ENCODE peak calls at places on chromosomes 13 and 19, in ten cellular contexts. X, T, C, U, W, J, H, F, E and N are unnamed samples.

GRCh38 chr19:1503089-1503924 is 9.5 kb downstream of the ADAMTSL5 start:
- ATAC-seq in X (peak), T (peak), C (peak), U (peak), W (peak), J (no peak), H (peak), F (no peak), E (peak), N (no peak)

GRCh38 chr19:39308531-39309304 is 11.9 kb downstream of the LRFN1 start:
- ATAC-seq in X (no peak), T (peak), C (no peak), U (no peak), W (peak), J (no peak), H (no peak), F (no peak), E (no peak), N (no peak)

GRCh38 chr19:623974-624373 is 9.4 kb downstream of the POLRMT start:
- ATAC-seq in X (peak), T (peak), C (peak), U (no peak), W (no peak), J (no peak), H (peak), F (no peak), E (no peak), N (no peak)

GRCh38 chr13:47545206-47545605 is 455.9 kb downstream of the SUCLA2 start:
- ATAC-seq in X (no peak), T (no peak), C (no peak), U (no peak), W (no peak), J (no peak), H (no peak), F (no peak), E (no peak), N (no peak)

GRCh38 chr13:32170841-32171240 is 139.3 kb downstream of the FRY start:
- ATAC-seq in X (no peak), T (no peak), C (no peak), U (no peak), W (no peak), J (no peak), H (no peak), F (no peak), E (no peak), N (no peak)

GRCh38 chr13:21913010-21913409 is 242.1 kb downstream of the FGF9 start:
- ATAC-seq in X (no peak), T (no peak), C (no peak), U (no peak), W (peak), J (no peak), H (no peak), F (no peak), E (no peak), N (no peak)

GRCh38 chr13:54312885-54313284 is 1284.3 kb downstream of the OLFM4 start:
- ATAC-seq in X (no peak), T (no peak), C (no peak), U (no peak), W (no peak), J (no peak), H (no peak), F (no peak), E (no peak), N (no peak)

GRCh38 chr19:8630796-8631424 is 477 bp downstream of the NFILZ start:
- ATAC-seq in X (peak), T (no peak), C (no peak), U (no peak), W (no peak), J (no peak), H (no peak), F (peak), E (no peak), N (no peak)

GRCh38 chr13:20043207-20043925 is 84.8 kb downstream of the ZMYM2 start:
- ATAC-seq in X (peak), T (no peak), C (no peak), U (peak), W (no peak), J (no peak), H (no peak), F (no peak), E (no peak), N (peak)

GRCh38 chr19:49954092-49954825 is 6.7 kb downstream of the SIGLEC11 start:
- ATAC-seq in X (no peak), T (no peak), C (no peak), U (peak), W (peak), J (no peak), H (no peak), F (no peak), E (no peak), N (peak)

GRCh38 chr19:42303101-42303464 is 659 bp upstream of the PAFAH1B3 start:
- ATAC-seq in X (no peak), T (no peak), C (peak), U (no peak), W (no peak), J (no peak), H (no peak), F (no peak), E (no peak), N (no peak)

GRCh38 chr13:110509478-110509926 is 52.0 kb downstream of the RAB20 start:
- ATAC-seq in X (no peak), T (no peak), C (peak), U (peak), W (peak), J (no peak), H (no peak), F (no peak), E (no peak), N (no peak)

GRCh38 chr13:47188802-47189201 is 291.9 kb upstream of the HTR2A start:
- ATAC-seq in X (no peak), T (no peak), C (no peak), U (no peak), W (peak), J (no peak), H (no peak), F (no peak), E (no peak), N (no peak)

GRCh38 chr13:73521291-73521626 is 462.5 kb downstream of the KLF5 start:
- ATAC-seq in X (no peak), T (no peak), C (peak), U (no peak), W (no peak), J (no peak), H (peak), F (no peak), E (peak), N (peak)

GRCh38 chr13:98267080-98267912 is 90.2 kb upstream of the RNF113B start:
- ATAC-seq in X (no peak), T (no peak), C (no peak), U (peak), W (no peak), J (no peak), H (no peak), F (peak), E (no peak), N (no peak)

GRCh38 chr13:40946485-40946884 is 72.6 kb downstream of the ELF1 start:
- ATAC-seq in X (no peak), T (no peak), C (no peak), U (no peak), W (no peak), J (no peak), H (no peak), F (no peak), E (no peak), N (no peak)